ENCODE peak calls at places on chromosomes 3 and 15, in five cellular contexts. One of them, this sample, is unnamed.
A peak's percentile ranks its signal among the peaks of the same experiment; 100 is the strongest.

GRCh38 chr3:50611464-50612233 is at the start of gene CISH:
- DNase-seq in GM13976: peak; percentile 94
- DNase-seq in Panc1: no peak
- DNase-seq in omental fat pad: peak; percentile 87
- DNase-seq in OCI-LY7: peak; percentile 78
- DNase-seq in this sample: peak; percentile 93

GRCh38 chr15:96416218-96416933 is 85.9 kb downstream of the NR2F2 start:
- DNase-seq in omental fat pad: no peak
- DNase-seq in Panc1: no peak
- DNase-seq in OCI-LY7: no peak
- DNase-seq in GM13976: no peak
- DNase-seq in this sample: no peak

GRCh38 chr3:39318311-39318710 is 11.2 kb upstream of the CCR8 start:
- DNase-seq in GM13976: no peak
- DNase-seq in OCI-LY7: no peak
- DNase-seq in Panc1: no peak
- DNase-seq in omental fat pad: no peak
- DNase-seq in this sample: no peak

GRCh38 chr3:12929801-12930200 is 88.4 kb upstream of the RPL32 start:
- DNase-seq in Panc1: no peak
- DNase-seq in GM13976: no peak
- DNase-seq in OCI-LY7: no peak
- DNase-seq in omental fat pad: no peak
- DNase-seq in this sample: no peak

GRCh38 chr3:66854752-66855151 is 143.4 kb upstream of the KBTBD8 start:
- DNase-seq in omental fat pad: no peak
- DNase-seq in Panc1: no peak
- DNase-seq in GM13976: no peak
- DNase-seq in OCI-LY7: no peak
- DNase-seq in this sample: no peak

GRCh38 chr15:77939851-77940250 is 137.7 kb downstream of the TBC1D2B start:
- DNase-seq in OCI-LY7: no peak
- DNase-seq in Panc1: no peak
- DNase-seq in GM13976: no peak
- DNase-seq in omental fat pad: no peak
- DNase-seq in this sample: no peak

GRCh38 chr3:43290961-43291360 is 4.6 kb downstream of the SNRK start:
- DNase-seq in OCI-LY7: no peak
- DNase-seq in Panc1: no peak
- DNase-seq in GM13976: no peak
- DNase-seq in omental fat pad: no peak
- DNase-seq in this sample: no peak

GRCh38 chr3:32413845-32414526 is 22.3 kb downstream of the CMTM7 start:
- DNase-seq in OCI-LY7: no peak
- DNase-seq in Panc1: no peak
- DNase-seq in GM13976: no peak
- DNase-seq in omental fat pad: no peak
- DNase-seq in this sample: no peak

GRCh38 chr3:6723205-6723604 is 137.7 kb upstream of the GRM7 start:
- DNase-seq in OCI-LY7: no peak
- DNase-seq in Panc1: no peak
- DNase-seq in omental fat pad: no peak
- DNase-seq in GM13976: no peak
- DNase-seq in this sample: no peak

GRCh38 chr3:133991209-133991608 is 38.5 kb downstream of the SLCO2A1 start:
- DNase-seq in Panc1: no peak
- DNase-seq in OCI-LY7: no peak
- DNase-seq in GM13976: no peak
- DNase-seq in omental fat pad: no peak
- DNase-seq in this sample: no peak

GRCh38 chr15:70720228-70721016 is 42.9 kb downstream of the UACA start:
- DNase-seq in Panc1: no peak
- DNase-seq in GM13976: no peak
- DNase-seq in OCI-LY7: no peak
- DNase-seq in omental fat pad: no peak
- DNase-seq in this sample: no peak

GRCh38 chr3:126811530-126811929 is 107.5 kb downstream of the CHCHD6 start:
- DNase-seq in omental fat pad: no peak
- DNase-seq in Panc1: no peak
- DNase-seq in OCI-LY7: no peak
- DNase-seq in GM13976: no peak
- DNase-seq in this sample: no peak

GRCh38 chr3:32285910-32286309 is 47.4 kb downstream of the CMTM8 start:
- DNase-seq in GM13976: no peak
- DNase-seq in OCI-LY7: peak; percentile 34
- DNase-seq in omental fat pad: no peak
- DNase-seq in Panc1: no peak
- DNase-seq in this sample: no peak

GRCh38 chr15:91878319-91878718 is 24.8 kb downstream of the SLCO3A1 start:
- DNase-seq in GM13976: no peak
- DNase-seq in OCI-LY7: no peak
- DNase-seq in omental fat pad: no peak
- DNase-seq in Panc1: no peak
- DNase-seq in this sample: no peak

GRCh38 chr3:127747751-127748521 is 74.4 kb downstream of the MGLL start:
- DNase-seq in GM13976: no peak
- DNase-seq in Panc1: no peak
- DNase-seq in OCI-LY7: no peak
- DNase-seq in omental fat pad: no peak
- DNase-seq in this sample: no peak

GRCh38 chr3:177196473-177197040 is 725 bp downstream of the TBL1XR1 start:
- DNase-seq in OCI-LY7: peak; percentile 55
- DNase-seq in omental fat pad: no peak
- DNase-seq in GM13976: peak; percentile 57
- DNase-seq in Panc1: no peak
- DNase-seq in this sample: peak; percentile 72

GRCh38 chr15:91782221-91782620 is 71.3 kb upstream of the SLCO3A1 start:
- DNase-seq in GM13976: no peak
- DNase-seq in OCI-LY7: no peak
- DNase-seq in Panc1: no peak
- DNase-seq in omental fat pad: no peak
- DNase-seq in this sample: no peak

GRCh38 chr3:164007764-164008163 is 1070.5 kb downstream of the SI start:
- DNase-seq in GM13976: no peak
- DNase-seq in OCI-LY7: no peak
- DNase-seq in omental fat pad: no peak
- DNase-seq in Panc1: no peak
- DNase-seq in this sample: no peak

GRCh38 chr15:79673416-79674123 is 223.2 kb downstream of the MTHFS start:
- DNase-seq in GM13976: peak; percentile 59
- DNase-seq in Panc1: no peak
- DNase-seq in omental fat pad: no peak
- DNase-seq in OCI-LY7: no peak
- DNase-seq in this sample: peak; percentile 54

GRCh38 chr3:51683566-51683965 is 12.5 kb downstream of the TEX264 start:
- DNase-seq in GM13976: no peak
- DNase-seq in omental fat pad: no peak
- DNase-seq in OCI-LY7: no peak
- DNase-seq in Panc1: no peak
- DNase-seq in this sample: no peak

GRCh38 chr3:106765342-106765741 is 611.9 kb upstream of the CCDC54 start:
- DNase-seq in GM13976: no peak
- DNase-seq in Panc1: no peak
- DNase-seq in omental fat pad: no peak
- DNase-seq in OCI-LY7: no peak
- DNase-seq in this sample: no peak

GRCh38 chr3:159265705-159266104 is 463.9 kb downstream of the MFSD1 start:
- DNase-seq in GM13976: no peak
- DNase-seq in OCI-LY7: no peak
- DNase-seq in omental fat pad: no peak
- DNase-seq in Panc1: no peak
- DNase-seq in this sample: no peak

GRCh38 chr15:47824185-47824584 is 106.9 kb downstream of the SEMA6D start:
- DNase-seq in omental fat pad: no peak
- DNase-seq in GM13976: no peak
- DNase-seq in OCI-LY7: no peak
- DNase-seq in Panc1: no peak
- DNase-seq in this sample: no peak

GRCh38 chr3:71069797-71070196 is 513.7 kb downstream of the FOXP1 start:
- DNase-seq in Panc1: no peak
- DNase-seq in GM13976: peak; percentile 30
- DNase-seq in OCI-LY7: peak; percentile 76
- DNase-seq in omental fat pad: no peak
- DNase-seq in this sample: peak; percentile 36

GRCh38 chr15:58441376-58442070 is 9.7 kb downstream of the LIPC start:
- DNase-seq in GM13976: no peak
- DNase-seq in OCI-LY7: no peak
- DNase-seq in Panc1: no peak
- DNase-seq in omental fat pad: no peak
- DNase-seq in this sample: no peak

GRCh38 chr3:44861412-44862220 is at the start of gene TMEM42:
- DNase-seq in GM13976: peak; percentile 97
- DNase-seq in OCI-LY7: peak; percentile 93
- DNase-seq in Panc1: peak; percentile 56
- DNase-seq in omental fat pad: peak; percentile 77
- DNase-seq in this sample: peak; percentile 98
- TF ChIP-seq CTCF in GM13976: peak; percentile 13
- TF ChIP-seq CTCF in OCI-LY7: no peak
- TF ChIP-seq CTCF in Panc1: peak; percentile 61
- TF ChIP-seq CTCF in omental fat pad: no peak
- TF ChIP-seq CTCF in this sample: peak; percentile 46

DNA sequence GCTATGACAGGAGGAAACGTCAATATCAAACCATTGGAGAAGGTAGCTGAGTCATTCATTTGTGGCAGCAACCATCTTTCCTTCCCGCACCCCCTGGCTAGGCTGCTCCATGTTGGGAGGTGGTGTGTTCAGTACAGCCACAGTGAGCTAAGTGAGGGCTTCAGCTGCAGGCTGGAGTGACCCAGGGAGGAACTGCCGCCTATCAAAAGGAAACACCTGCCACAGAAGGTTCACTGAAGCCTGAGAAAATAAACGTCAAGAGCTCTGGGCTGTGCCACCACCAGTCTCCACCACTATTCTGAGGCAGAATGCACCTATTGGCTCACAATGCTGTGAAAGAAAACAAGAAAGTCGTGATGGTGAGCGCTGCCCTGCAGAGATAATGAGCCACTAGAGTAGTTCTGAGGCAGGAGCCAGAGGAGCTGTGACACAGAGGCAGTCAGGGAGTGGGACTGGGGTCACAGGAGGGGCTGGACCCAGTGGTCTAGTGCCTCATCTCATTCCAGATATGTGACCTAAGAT is 34.8 kb upstream of the CD47 start:
- DNase-seq in GM13976: no peak
- DNase-seq in OCI-LY7: peak; percentile 96
- DNase-seq in omental fat pad: no peak
- DNase-seq in Panc1: no peak
- DNase-seq in this sample: no peak
- TF ChIP-seq CTCF in GM13976: no peak
- TF ChIP-seq CTCF in OCI-LY7: no peak
- TF ChIP-seq CTCF in omental fat pad: no peak
- TF ChIP-seq CTCF in Panc1: no peak
- TF ChIP-seq CTCF in this sample: no peak

GRCh38 chr3:102000620-102001209 is 151.4 kb downstream of the NFKBIZ start:
- DNase-seq in omental fat pad: no peak
- DNase-seq in OCI-LY7: no peak
- DNase-seq in GM13976: no peak
- DNase-seq in Panc1: no peak
- DNase-seq in this sample: no peak

GRCh38 chr3:101996832-101997231 is 147.5 kb downstream of the NFKBIZ start:
- DNase-seq in OCI-LY7: peak; percentile 53
- DNase-seq in Panc1: no peak
- DNase-seq in omental fat pad: no peak
- DNase-seq in GM13976: no peak
- DNase-seq in this sample: peak; percentile 15

GRCh38 chr3:101995371-101996046 is 146.2 kb downstream of the NFKBIZ start:
- DNase-seq in Panc1: no peak
- DNase-seq in OCI-LY7: no peak
- DNase-seq in GM13976: no peak
- DNase-seq in omental fat pad: no peak
- DNase-seq in this sample: no peak

GRCh38 chr3:101999177-101999778 is 150.0 kb downstream of the NFKBIZ start:
- DNase-seq in GM13976: no peak
- DNase-seq in Panc1: no peak
- DNase-seq in OCI-LY7: no peak
- DNase-seq in omental fat pad: no peak
- DNase-seq in this sample: no peak

DNA sequence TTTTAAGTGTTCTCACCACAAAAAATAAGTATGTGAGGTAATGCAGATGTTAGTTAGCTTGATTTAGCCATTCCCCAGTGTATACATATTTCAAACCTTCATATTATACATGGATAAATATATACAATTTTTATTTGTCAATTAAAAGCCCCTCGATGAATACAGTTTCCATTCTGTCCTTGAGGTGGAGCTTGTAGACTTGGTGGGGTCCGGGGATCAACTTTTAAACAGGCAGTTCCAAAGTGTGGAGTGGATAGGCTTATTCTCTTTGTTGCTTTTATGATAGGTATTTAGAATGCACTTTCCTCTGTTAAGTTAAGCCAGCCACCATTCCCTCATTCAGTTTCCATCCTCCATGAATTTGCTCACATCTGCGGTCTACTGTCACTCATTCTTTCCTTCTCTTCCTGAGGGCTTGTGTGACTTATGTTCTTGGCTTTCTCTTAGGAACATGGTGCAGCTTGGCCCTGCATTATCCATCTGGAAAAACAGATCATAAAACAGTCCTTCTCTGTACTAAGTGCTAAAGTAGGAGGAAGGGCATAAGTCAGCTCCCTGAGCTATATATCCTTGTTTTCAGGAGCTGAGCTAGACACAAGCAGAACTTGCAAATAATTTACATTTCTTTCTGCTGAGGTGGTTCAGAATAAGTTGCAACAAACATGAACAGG is 149.1 kb downstream of the NFKBIZ start:
- DNase-seq in Panc1: no peak
- DNase-seq in OCI-LY7: peak; percentile 24
- DNase-seq in omental fat pad: no peak
- DNase-seq in GM13976: no peak
- DNase-seq in this sample: no peak
- TF ChIP-seq CTCF in Panc1: peak; percentile 17
- TF ChIP-seq CTCF in OCI-LY7: peak; percentile 51
- TF ChIP-seq CTCF in omental fat pad: no peak
- TF ChIP-seq CTCF in GM13976: no peak
- TF ChIP-seq CTCF in this sample: no peak

DNA sequence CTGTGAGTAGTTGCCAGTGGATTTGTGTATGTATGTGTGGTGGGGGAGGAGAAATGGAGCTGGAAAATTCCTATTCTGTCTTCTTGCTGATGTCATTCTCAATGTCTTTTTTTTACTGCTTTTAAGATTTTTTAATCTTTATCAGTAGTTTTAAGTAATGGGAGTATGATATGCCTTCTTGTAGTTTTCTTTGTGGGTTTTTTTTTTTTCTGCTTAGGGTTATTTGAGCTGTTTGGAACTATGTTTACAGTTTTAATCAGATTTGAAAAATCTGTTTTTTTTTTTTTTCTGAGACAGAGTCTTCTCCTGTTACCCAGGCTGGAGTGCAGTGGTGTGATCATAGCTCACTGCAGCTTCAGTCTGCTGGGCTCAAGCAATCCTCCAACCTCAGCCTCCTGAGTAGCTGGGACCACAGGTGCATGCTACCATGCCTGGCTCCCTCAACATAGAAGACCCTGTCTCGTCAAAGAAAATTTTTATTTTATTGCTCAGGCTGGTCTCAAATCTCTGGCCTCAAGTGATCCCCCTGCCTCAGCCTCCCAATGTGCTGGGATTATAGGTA is 37.1 kb downstream of the RPL39L start:
- DNase-seq in omental fat pad: no peak
- DNase-seq in OCI-LY7: no peak
- DNase-seq in Panc1: no peak
- DNase-seq in GM13976: no peak
- DNase-seq in this sample: no peak
- TF ChIP-seq CTCF in omental fat pad: no peak
- TF ChIP-seq CTCF in OCI-LY7: no peak
- TF ChIP-seq CTCF in Panc1: no peak
- TF ChIP-seq CTCF in GM13976: no peak
- TF ChIP-seq CTCF in this sample: no peak